ENCODE peak calls at places on chromosomes 1 and 21, in five cellular contexts. One of them, this sample, is unnamed.
A peak's percentile ranks its signal among the peaks of the same experiment; 100 is the strongest.

GRCh38 chr1:114741963-114742746 is 15.6 kb downstream of the CSDE1 start:
- DNase-seq in left lung: no peak
- DNase-seq in pancreas: no peak
- DNase-seq in cardiac fibroblast: no peak
- DNase-seq in fibroblast of pulmonary artery: no peak
- DNase-seq in this sample: no peak

GRCh38 chr1:57163332-57163731 is 197.5 kb upstream of the C8B start:
- DNase-seq in left lung: no peak
- DNase-seq in pancreas: no peak
- DNase-seq in cardiac fibroblast: no peak
- DNase-seq in fibroblast of pulmonary artery: no peak
- DNase-seq in this sample: no peak

GRCh38 chr21:42237577-42237976 is 18.6 kb downstream of the ABCG1 start:
- DNase-seq in left lung: no peak
- DNase-seq in pancreas: no peak
- DNase-seq in cardiac fibroblast: no peak
- DNase-seq in fibroblast of pulmonary artery: no peak
- DNase-seq in this sample: no peak

GRCh38 chr1:44827197-44828002 is 15.7 kb downstream of the PTCH2 start:
- DNase-seq in left lung: peak; percentile 31
- DNase-seq in pancreas: peak; percentile 15
- DNase-seq in cardiac fibroblast: no peak
- DNase-seq in fibroblast of pulmonary artery: no peak
- DNase-seq in this sample: no peak

GRCh38 chr21:35873441-35873840 is 186.9 kb downstream of the SETD4 start:
- DNase-seq in left lung: no peak
- DNase-seq in pancreas: no peak
- DNase-seq in cardiac fibroblast: no peak
- DNase-seq in fibroblast of pulmonary artery: no peak
- DNase-seq in this sample: no peak

GRCh38 chr1:236361909-236362590 is 32.0 kb upstream of the EDARADD start:
- DNase-seq in left lung: no peak
- DNase-seq in pancreas: no peak
- DNase-seq in cardiac fibroblast: no peak
- DNase-seq in fibroblast of pulmonary artery: no peak
- DNase-seq in this sample: no peak

GRCh38 chr1:51061231-51061943 is 40.6 kb upstream of the C1orf185 start:
- DNase-seq in left lung: no peak
- DNase-seq in pancreas: no peak
- DNase-seq in cardiac fibroblast: no peak
- DNase-seq in fibroblast of pulmonary artery: no peak
- DNase-seq in this sample: no peak

GRCh38 chr1:61711969-61712368 is 13.0 kb downstream of the TM2D1 start:
- DNase-seq in left lung: no peak
- DNase-seq in pancreas: no peak
- DNase-seq in cardiac fibroblast: no peak
- DNase-seq in fibroblast of pulmonary artery: no peak
- DNase-seq in this sample: no peak

GRCh38 chr1:40786171-40786994 is 2.8 kb downstream of the KCNQ4 start:
- DNase-seq in left lung: no peak
- DNase-seq in pancreas: no peak
- DNase-seq in cardiac fibroblast: no peak
- DNase-seq in fibroblast of pulmonary artery: no peak
- DNase-seq in this sample: no peak

GRCh38 chr1:237975903-237976302 is 85.2 kb upstream of the ZP4 start:
- DNase-seq in left lung: no peak
- DNase-seq in pancreas: no peak
- DNase-seq in cardiac fibroblast: no peak
- DNase-seq in fibroblast of pulmonary artery: no peak
- DNase-seq in this sample: no peak

GRCh38 chr1:19647643-19648042 is 3.5 kb downstream of the NBL1 start:
- DNase-seq in left lung: no peak
- DNase-seq in pancreas: no peak
- DNase-seq in cardiac fibroblast: peak; percentile 21
- DNase-seq in fibroblast of pulmonary artery: no peak
- DNase-seq in this sample: no peak

GRCh38 chr1:53104289-53104913 is 38.0 kb downstream of the SLC1A7 start:
- DNase-seq in left lung: no peak
- DNase-seq in pancreas: no peak
- DNase-seq in cardiac fibroblast: peak; percentile 86
- DNase-seq in fibroblast of pulmonary artery: peak; percentile 82
- DNase-seq in this sample: no peak

GRCh38 chr1:115717541-115717940 is 51.0 kb downstream of the CASQ2 start:
- DNase-seq in left lung: no peak
- DNase-seq in pancreas: peak; percentile 30
- DNase-seq in cardiac fibroblast: peak; percentile 57
- DNase-seq in fibroblast of pulmonary artery: peak; percentile 49
- DNase-seq in this sample: no peak

GRCh38 chr21:36846624-36847023 is 119.8 kb downstream of the HLCS start:
- DNase-seq in left lung: no peak
- DNase-seq in pancreas: no peak
- DNase-seq in cardiac fibroblast: no peak
- DNase-seq in fibroblast of pulmonary artery: no peak
- DNase-seq in this sample: no peak

GRCh38 chr1:221089273-221089672 is 210.0 kb downstream of the HLX start:
- DNase-seq in left lung: no peak
- DNase-seq in pancreas: no peak
- DNase-seq in cardiac fibroblast: peak; percentile 29
- DNase-seq in fibroblast of pulmonary artery: peak; percentile 53
- DNase-seq in this sample: no peak

GRCh38 chr1:150236614-150236934 is 662 bp upstream of the ANP32E start:
- DNase-seq in left lung: no peak
- DNase-seq in pancreas: no peak
- DNase-seq in cardiac fibroblast: no peak
- DNase-seq in fibroblast of pulmonary artery: no peak
- DNase-seq in this sample: no peak

GRCh38 chr1:9349331-9349851 is 56.7 kb downstream of the SPSB1 start:
- DNase-seq in left lung: no peak
- DNase-seq in pancreas: no peak
- DNase-seq in cardiac fibroblast: no peak
- DNase-seq in fibroblast of pulmonary artery: no peak
- DNase-seq in this sample: no peak

GRCh38 chr1:178725603-178726517 is 816 bp downstream of the RALGPS2 start:
- DNase-seq in left lung: peak; percentile 86
- DNase-seq in pancreas: peak; percentile 90
- DNase-seq in cardiac fibroblast: peak; percentile 84
- DNase-seq in fibroblast of pulmonary artery: peak; percentile 82
- DNase-seq in this sample: peak; percentile 46

GRCh38 chr21:34091607-34092006 is 18.2 kb downstream of the MRPS6 start:
- DNase-seq in left lung: no peak
- DNase-seq in pancreas: no peak
- DNase-seq in cardiac fibroblast: peak; percentile 11
- DNase-seq in fibroblast of pulmonary artery: peak; percentile 17
- DNase-seq in this sample: no peak

GRCh38 chr1:79113836-79114235 is 107.3 kb upstream of the ADGRL4 start:
- DNase-seq in left lung: no peak
- DNase-seq in pancreas: no peak
- DNase-seq in cardiac fibroblast: no peak
- DNase-seq in fibroblast of pulmonary artery: no peak
- DNase-seq in this sample: no peak

DNA sequence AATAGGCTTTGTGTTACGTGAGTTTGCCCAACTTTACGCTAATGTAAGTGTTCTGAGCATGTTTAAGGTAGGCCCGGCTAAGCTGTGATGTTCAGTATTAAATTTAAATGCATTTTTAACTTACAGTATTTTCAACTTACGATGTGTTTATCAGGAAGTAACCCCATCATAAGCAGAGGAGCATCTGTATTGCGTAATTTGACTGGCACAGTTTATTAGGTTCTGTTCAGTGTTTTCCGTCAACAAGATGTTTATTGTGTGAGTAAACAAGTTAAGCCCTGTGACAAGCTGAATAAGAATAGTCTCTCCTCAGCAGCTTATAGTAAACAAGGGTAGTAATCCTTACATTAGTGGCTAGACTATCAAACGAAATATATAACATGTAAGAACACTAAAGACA is 27.2 kb upstream of the SHISA4 start:
- DNase-seq in left lung: no peak
- DNase-seq in pancreas: no peak
- DNase-seq in cardiac fibroblast: no peak
- DNase-seq in fibroblast of pulmonary artery: no peak
- DNase-seq in this sample: no peak
- H3K4me3 ChIP-seq in left lung: no peak overlapping the region
- H3K4me3 ChIP-seq in pancreas: no peak overlapping the region
- H3K4me3 ChIP-seq in cardiac fibroblast: no peak overlapping the region
- H3K4me3 ChIP-seq in fibroblast of pulmonary artery: no peak overlapping the region
- H3K4me3 ChIP-seq in this sample: no peak overlapping the region

GRCh38 chr1:90613371-90613770 is 103.7 kb downstream of the BARHL2 start:
- DNase-seq in left lung: no peak
- DNase-seq in pancreas: no peak
- DNase-seq in cardiac fibroblast: no peak
- DNase-seq in fibroblast of pulmonary artery: no peak
- DNase-seq in this sample: no peak

GRCh38 chr1:90616395-90616794 is 100.7 kb downstream of the BARHL2 start:
- DNase-seq in left lung: no peak
- DNase-seq in pancreas: no peak
- DNase-seq in cardiac fibroblast: no peak
- DNase-seq in fibroblast of pulmonary artery: peak; percentile 0
- DNase-seq in this sample: no peak

GRCh38 chr1:90612033-90612432 is 105.1 kb downstream of the BARHL2 start:
- DNase-seq in left lung: no peak
- DNase-seq in pancreas: no peak
- DNase-seq in cardiac fibroblast: no peak
- DNase-seq in fibroblast of pulmonary artery: no peak
- DNase-seq in this sample: no peak

GRCh38 chr1:90614872-90615271 is 102.2 kb downstream of the BARHL2 start:
- DNase-seq in left lung: no peak
- DNase-seq in pancreas: no peak
- DNase-seq in cardiac fibroblast: no peak
- DNase-seq in fibroblast of pulmonary artery: no peak
- DNase-seq in this sample: no peak
- TF ChIP-seq CTCF in left lung: peak; percentile 17
- TF ChIP-seq CTCF in pancreas: no peak
- TF ChIP-seq CTCF in cardiac fibroblast: peak; percentile 35
- TF ChIP-seq CTCF in fibroblast of pulmonary artery: peak; percentile 11
- TF ChIP-seq CTCF in this sample: peak; percentile 17

GRCh38 chr1:204081156-204081790 is 8.4 kb downstream of the SOX13 start:
- DNase-seq in left lung: no peak
- DNase-seq in pancreas: no peak
- DNase-seq in cardiac fibroblast: no peak
- DNase-seq in fibroblast of pulmonary artery: no peak
- DNase-seq in this sample: no peak

GRCh38 chr1:204077979-204078696 is 5.2 kb downstream of the SOX13 start:
- DNase-seq in left lung: peak; percentile 70
- DNase-seq in pancreas: no peak
- DNase-seq in cardiac fibroblast: peak; percentile 29
- DNase-seq in fibroblast of pulmonary artery: no peak
- DNase-seq in this sample: no peak

GRCh38 chr1:204079608-204079999 is 6.7 kb downstream of the SOX13 start:
- DNase-seq in left lung: no peak
- DNase-seq in pancreas: no peak
- DNase-seq in cardiac fibroblast: no peak
- DNase-seq in fibroblast of pulmonary artery: no peak
- DNase-seq in this sample: no peak

GRCh38 chr1:204081791-204082513 is 9.0 kb downstream of the SOX13 start:
- DNase-seq in left lung: no peak
- DNase-seq in pancreas: no peak
- DNase-seq in cardiac fibroblast: no peak
- DNase-seq in fibroblast of pulmonary artery: no peak
- DNase-seq in this sample: no peak

DNA sequence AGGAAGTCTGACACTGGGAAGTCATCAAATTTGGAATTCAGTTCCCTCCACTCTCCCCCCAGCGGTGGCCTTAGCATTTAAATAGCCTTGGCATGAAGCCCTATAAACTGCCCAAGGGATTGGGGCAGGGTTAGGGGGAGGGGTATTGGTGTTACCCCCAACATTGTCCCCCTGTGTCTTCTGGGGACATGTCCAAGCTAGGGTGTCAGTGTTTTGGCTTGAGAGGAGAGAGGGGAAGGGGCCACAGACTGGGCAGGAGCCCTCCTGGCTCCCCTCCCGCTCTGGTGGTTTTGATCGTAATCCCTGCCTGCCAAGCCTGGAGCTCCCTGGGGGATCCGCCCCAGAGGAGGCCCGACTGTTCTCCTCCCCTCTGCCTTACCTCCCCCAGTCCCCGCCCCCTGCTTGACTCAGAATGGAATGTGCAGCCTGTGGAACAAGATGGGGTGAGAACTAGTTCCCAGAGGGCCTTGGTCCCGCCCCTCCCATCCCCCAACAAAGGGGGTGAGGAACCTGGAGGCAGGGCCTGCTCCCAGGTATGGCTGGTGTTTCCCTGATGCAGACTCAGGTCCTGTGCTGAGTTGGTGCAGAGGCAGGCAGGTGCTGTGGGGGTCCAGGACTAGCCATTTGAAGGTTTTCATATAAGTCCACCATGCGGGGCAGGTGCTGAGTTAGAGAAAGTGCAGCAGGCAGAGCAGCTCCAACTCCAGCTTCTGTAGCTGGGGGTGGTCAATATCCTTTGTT is 7.4 kb downstream of the SOX13 start:
- DNase-seq in left lung: peak; percentile 91
- DNase-seq in pancreas: peak; percentile 95
- DNase-seq in cardiac fibroblast: peak; percentile 94
- DNase-seq in fibroblast of pulmonary artery: peak; percentile 90
- DNase-seq in this sample: no peak
- H3K4me3 ChIP-seq in left lung: no peak overlapping the region
- H3K4me3 ChIP-seq in pancreas: no peak overlapping the region
- H3K4me3 ChIP-seq in cardiac fibroblast: no peak overlapping the region
- H3K4me3 ChIP-seq in fibroblast of pulmonary artery: no peak overlapping the region
- H3K4me3 ChIP-seq in this sample: no peak overlapping the region

GRCh38 chr1:186188736-186189135 is 186.3 kb downstream of the TPR start:
- DNase-seq in left lung: no peak
- DNase-seq in pancreas: no peak
- DNase-seq in cardiac fibroblast: no peak
- DNase-seq in fibroblast of pulmonary artery: no peak
- DNase-seq in this sample: no peak

GRCh38 chr1:186194107-186194756 is 180.8 kb downstream of the TPR start:
- DNase-seq in left lung: no peak
- DNase-seq in pancreas: no peak
- DNase-seq in cardiac fibroblast: no peak
- DNase-seq in fibroblast of pulmonary artery: no peak
- DNase-seq in this sample: no peak

GRCh38 chr1:186189156-186189555 is 185.9 kb downstream of the TPR start:
- DNase-seq in left lung: no peak
- DNase-seq in pancreas: no peak
- DNase-seq in cardiac fibroblast: no peak
- DNase-seq in fibroblast of pulmonary artery: no peak
- DNase-seq in this sample: no peak

GRCh38 chr1:186193224-186193623 is 181.8 kb downstream of the TPR start:
- DNase-seq in left lung: no peak
- DNase-seq in pancreas: no peak
- DNase-seq in cardiac fibroblast: no peak
- DNase-seq in fibroblast of pulmonary artery: no peak
- DNase-seq in this sample: no peak

GRCh38 chr1:186191511-186191910 is 183.5 kb downstream of the TPR start:
- DNase-seq in left lung: no peak
- DNase-seq in pancreas: no peak
- DNase-seq in cardiac fibroblast: no peak
- DNase-seq in fibroblast of pulmonary artery: no peak
- DNase-seq in this sample: no peak
- TF ChIP-seq CTCF in left lung: no peak
- TF ChIP-seq CTCF in pancreas: no peak
- TF ChIP-seq CTCF in cardiac fibroblast: no peak
- TF ChIP-seq CTCF in fibroblast of pulmonary artery: no peak
- TF ChIP-seq CTCF in this sample: no peak

This sample was measured in AG09309.